ENCODE peak calls at places on chromosomes 2 and 18, in four cellular contexts. P is HepG2; Z is CD4-positive, alpha-beta T cell; D is astrocyte of the spinal cord. Q is an unnamed sample.

GRCh38 chr2:196112408-196113039 is 43.9 kb upstream of the DNAH7 start:
- DNase-seq in P (no peak), Z (no peak), D (peak), Q (no peak)

GRCh38 chr18:59517446-59518171 is 158.5 kb upstream of the LMAN1 start:
- DNase-seq in P (peak), Z (no peak), D (peak), Q (no peak)

GRCh38 chr18:9575558-9575957 is 38.8 kb downstream of the PPP4R1 start:
- DNase-seq in P (peak), Z (no peak), D (peak), Q (no peak)

GRCh38 chr2:104703669-104704068 is 150.2 kb upstream of the POU3F3 start:
- DNase-seq in P (no peak), Z (no peak), D (no peak), Q (no peak)

GRCh38 chr18:13984080-13984479 is 68.7 kb upstream of the MC2R start:
- DNase-seq in P (no peak), Z (no peak), D (no peak), Q (no peak)

GRCh38 chr2:6650311-6650710 is 215.4 kb downstream of the CMPK2 start:
- DNase-seq in P (no peak), Z (no peak), D (no peak), Q (no peak)

GRCh38 chr18:56645415-56646016 is 5.6 kb upstream of the WDR7 start:
- DNase-seq in P (no peak), Z (no peak), D (no peak), Q (no peak)

GRCh38 chr2:28035816-28036215 is 145.3 kb downstream of the BABAM2 start:
- DNase-seq in P (no peak), Z (no peak), D (no peak), Q (no peak)

GRCh38 chr18:56873441-56874140 is 222.4 kb downstream of the WDR7 start:
- DNase-seq in P (peak), Z (peak), D (no peak), Q (no peak)

GRCh38 chr2:19776941-19777514 is 124.8 kb downstream of the TTC32 start:
- DNase-seq in P (no peak), Z (no peak), D (no peak), Q (no peak)

GRCh38 chr2:71263386-71263785 is 36.5 kb upstream of the PAIP2B start:
- DNase-seq in P (no peak), Z (no peak), D (no peak), Q (no peak)

GRCh38 chr2:33015421-33016142 is 68.8 kb downstream of the LTBP1 start:
- DNase-seq in P (peak), Z (no peak), D (peak), Q (no peak)

GRCh38 chr2:7671312-7671711 is 754.1 kb downstream of the RNF144A start:
- DNase-seq in P (no peak), Z (no peak), D (no peak), Q (no peak)

GRCh38 chr2:119156105-119156890 is 2.3 kb downstream of the C1QL2 start:
- DNase-seq in P (no peak), Z (no peak), D (no peak), Q (no peak)

GRCh38 chr18:78891185-78891762 is 88.3 kb upstream of the SALL3 start:
- DNase-seq in P (no peak), Z (no peak), D (no peak), Q (no peak)

GRCh38 chr2:226115832-226116200 is 683.8 kb downstream of the IRS1 start:
- DNase-seq in P (no peak), Z (no peak), D (no peak), Q (no peak)

GRCh38 chr2:109242654-109243331 is 113.8 kb downstream of the SH3RF3 start:
- DNase-seq in P (no peak), Z (no peak), D (peak), Q (no peak)

GRCh38 chr2:182064024-182064880 is 78.6 kb downstream of the PPP1R1C start:
- DNase-seq in P (no peak), Z (no peak), D (no peak), Q (no peak)

GRCh38 chr2:177909962-177910361 is 162.6 kb downstream of the PDE11A start:
- DNase-seq in P (peak), Z (no peak), D (no peak), Q (no peak)

GRCh38 chr2:33806041-33806440 is 206.9 kb upstream of the FAM98A start:
- DNase-seq in P (no peak), Z (no peak), D (no peak), Q (no peak)

GRCh38 chr2:207725815-207726578 is 14.6 kb downstream of the CCNYL1 start:
- DNase-seq in P (no peak), Z (no peak), D (no peak), Q (no peak)

GRCh38 chr18:10142496-10143160 is 228.8 kb downstream of the VAPA start:
- DNase-seq in P (no peak), Z (no peak), D (peak), Q (no peak)

GRCh38 chr2:84870306-84870705 is 10.6 kb downstream of the TRABD2A start:
- DNase-seq in P (no peak), Z (no peak), D (no peak), Q (no peak)

GRCh38 chr2:86069783-86070339 is 35.8 kb downstream of the POLR1A start:
- DNase-seq in P (no peak), Z (no peak), D (no peak), Q (no peak)

GRCh38 chr2:86070868-86071267 is 34.8 kb downstream of the POLR1A start:
- DNase-seq in P (no peak), Z (no peak), D (no peak), Q (no peak)

GRCh38 chr2:86068098-86069047 is 37.3 kb downstream of the POLR1A start:
- DNase-seq in P (no peak), Z (peak), D (no peak), Q (no peak)

GRCh38 chr2:86066915-86067314 is 38.8 kb downstream of the POLR1A start:
- DNase-seq in P (no peak), Z (no peak), D (no peak), Q (no peak)

DNA sequence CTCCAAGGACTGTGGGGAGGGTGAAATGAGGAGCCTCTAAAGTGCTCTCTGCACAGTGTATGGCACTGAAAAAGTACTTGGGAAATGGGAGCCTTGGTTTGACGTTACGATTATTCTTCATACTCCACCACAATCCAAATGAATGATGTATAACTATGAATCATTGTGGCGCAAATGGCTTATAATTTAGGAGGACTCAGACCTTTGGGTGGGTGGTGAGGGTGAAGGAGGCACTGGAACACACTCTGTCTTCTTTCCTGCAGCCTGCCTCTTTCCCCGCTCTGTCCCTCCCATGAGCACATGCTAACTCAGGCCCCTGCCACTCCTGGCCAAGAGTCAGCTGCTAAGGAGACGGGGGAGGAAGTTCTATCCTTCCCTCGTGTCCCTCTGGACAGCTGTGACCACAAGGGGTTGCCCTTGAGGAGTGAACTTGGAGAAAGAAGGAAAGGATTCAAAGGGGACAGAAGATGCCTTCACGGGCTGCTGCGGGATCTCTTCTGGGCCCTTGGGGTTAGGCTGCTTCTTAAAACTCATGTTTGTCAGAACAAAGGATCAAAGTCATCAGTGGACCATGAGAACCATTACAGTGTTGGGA is 36.5 kb downstream of the POLR1A start:
- DNase-seq in P (no peak), Z (no peak), D (no peak), Q (no peak)
- TF ChIP-seq CTCF in P (no peak), Z (no peak), D (no peak), Q (no peak)

GRCh38 chr2:176174382-176174834 is 14.1 kb upstream of the HOXD1 start:
- DNase-seq in P (no peak), Z (no peak), D (no peak), Q (no peak)
- TF ChIP-seq CTCF in P (peak), Z (no peak), D (no peak), Q (no peak)

DNA sequence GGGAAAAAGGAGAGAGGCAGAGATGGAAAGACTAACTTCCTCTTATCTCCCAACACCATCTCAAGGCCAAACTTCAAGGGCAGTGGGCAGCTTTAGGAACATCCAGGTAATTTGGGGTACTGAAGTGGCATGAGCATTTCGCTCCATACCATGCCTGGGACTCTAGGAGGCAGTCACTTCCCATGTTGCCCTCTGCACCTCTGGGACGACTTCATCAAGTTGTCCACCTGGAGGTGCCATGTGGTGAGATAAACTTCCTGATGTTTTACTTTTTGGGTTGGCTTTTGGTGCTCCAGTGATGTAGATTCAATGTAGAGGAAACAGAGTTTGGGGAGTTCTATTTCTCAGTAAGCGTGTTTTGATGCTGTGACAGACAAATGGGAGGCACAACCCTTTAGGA is 56.3 kb upstream of the UPP2 start:
- DNase-seq in P (peak), Z (no peak), D (no peak), Q (no peak)
- TF ChIP-seq CTCF in P (peak), Z (no peak), D (no peak), Q (no peak)

GRCh38 chr2:115908731-115909130 is 1466.3 kb downstream of the DPP10 start:
- DNase-seq in P (no peak), Z (no peak), D (no peak), Q (no peak)

DNA sequence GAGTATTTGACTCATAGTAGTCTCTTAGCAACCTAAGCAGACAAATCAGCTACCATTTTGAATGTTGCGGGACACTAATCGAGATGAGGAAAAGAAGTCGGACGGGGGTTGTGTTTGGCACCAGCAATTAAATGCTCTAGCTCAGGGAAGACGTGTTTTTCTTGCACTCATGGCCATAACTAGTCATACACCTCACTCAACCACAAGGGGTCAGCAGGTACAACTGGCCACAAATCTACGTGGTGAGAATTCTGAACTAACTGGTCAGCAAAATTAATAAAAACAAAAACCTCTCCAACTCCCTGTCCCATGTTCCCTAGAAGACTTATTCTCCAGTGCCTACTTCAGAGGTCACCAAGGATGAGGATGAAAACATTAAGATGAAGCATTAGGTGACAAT is 1467.8 kb downstream of the DPP10 start:
- DNase-seq in P (no peak), Z (no peak), D (no peak), Q (no peak)
- TF ChIP-seq CTCF in P (no peak), Z (no peak), D (no peak), Q (no peak)

DNA sequence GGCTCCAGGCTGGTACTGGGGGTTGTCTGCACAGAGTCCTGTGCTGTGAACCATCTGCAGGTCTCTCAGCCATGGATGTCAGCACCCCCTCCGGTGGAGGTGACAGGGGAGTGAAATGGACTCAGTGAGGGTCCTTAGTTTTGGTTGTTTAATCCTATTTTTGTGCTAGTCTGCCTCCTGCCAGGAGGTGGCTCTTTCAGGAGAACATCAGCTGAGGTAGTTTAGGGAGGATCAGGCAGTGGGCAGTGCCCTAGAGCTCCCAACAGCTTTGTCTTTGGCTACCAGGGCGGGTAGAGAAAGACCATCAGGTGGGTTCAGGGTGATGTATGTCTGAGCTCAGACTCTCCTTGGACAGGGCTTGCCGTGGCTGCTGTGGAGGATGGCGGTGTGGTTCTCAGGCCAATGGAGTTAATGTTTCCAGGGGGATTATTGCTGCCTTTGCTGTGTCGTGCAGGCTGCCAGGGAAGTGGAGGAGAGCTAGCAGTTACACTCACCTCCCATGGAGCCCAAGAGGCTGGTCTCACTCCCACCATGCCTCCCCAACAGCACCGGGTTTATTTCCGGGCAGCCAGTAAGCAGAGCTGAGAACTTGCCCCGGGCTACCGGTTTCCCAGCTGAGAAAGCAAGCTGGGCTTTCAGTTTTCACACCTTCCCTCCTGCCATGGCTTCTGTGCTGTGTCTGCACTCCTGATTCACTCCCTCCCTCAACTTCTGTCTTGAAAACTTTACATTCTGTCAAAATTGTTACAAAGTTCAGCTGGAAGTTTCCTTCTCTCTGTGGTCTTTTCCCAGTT is 563.4 kb downstream of the XIRP2 start:
- DNase-seq in P (no peak), Z (no peak), D (no peak), Q (no peak)
- TF ChIP-seq CTCF in P (peak), Z (no peak), D (no peak), Q (no peak)

DNA sequence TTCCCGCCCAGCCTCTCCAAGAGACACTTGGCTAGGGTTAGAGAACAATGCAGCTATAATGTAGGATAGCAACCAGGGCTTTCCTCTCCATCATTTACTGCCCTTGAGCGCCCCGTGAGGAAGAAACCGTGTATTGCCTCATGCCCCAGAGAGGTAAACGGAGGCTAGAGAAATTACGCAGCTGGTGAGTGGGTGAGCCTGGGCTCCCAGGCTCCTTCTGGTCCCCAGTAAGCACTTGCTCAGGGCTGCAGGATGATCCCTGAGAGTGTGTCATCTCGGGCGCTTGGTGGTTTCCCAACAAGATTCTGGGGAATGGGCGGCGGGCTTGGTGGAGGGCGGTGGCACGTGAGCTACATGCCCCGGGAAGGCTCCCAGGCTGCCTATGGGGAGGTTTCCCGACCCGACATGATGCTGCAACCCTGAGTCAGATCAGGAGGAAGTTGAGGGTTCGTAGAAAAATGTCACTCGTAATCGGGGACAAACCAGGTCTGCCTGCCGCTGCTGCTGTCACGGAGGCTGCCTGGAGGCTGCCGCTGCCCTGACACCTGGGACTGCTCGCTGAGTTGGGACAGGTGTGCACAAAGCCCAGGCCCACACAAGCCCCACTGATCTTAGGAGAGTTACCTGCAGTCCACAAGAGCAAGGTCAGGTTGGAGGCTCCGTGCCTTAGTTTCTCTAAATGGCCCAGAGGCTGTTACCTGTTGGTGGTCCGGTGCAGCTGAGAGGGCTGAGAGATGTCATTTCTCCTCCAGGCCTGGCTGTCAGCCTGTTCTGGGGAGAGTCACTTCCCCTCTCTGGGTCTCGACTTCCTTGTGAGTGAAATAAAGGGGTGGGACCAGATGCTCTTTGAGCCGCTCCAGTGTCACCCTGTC is at the start of gene GPR55:
- DNase-seq in P (no peak), Z (peak), D (no peak), Q (no peak)
- TF ChIP-seq CTCF in P (peak), Z (no peak), D (peak), Q (peak)

DNA sequence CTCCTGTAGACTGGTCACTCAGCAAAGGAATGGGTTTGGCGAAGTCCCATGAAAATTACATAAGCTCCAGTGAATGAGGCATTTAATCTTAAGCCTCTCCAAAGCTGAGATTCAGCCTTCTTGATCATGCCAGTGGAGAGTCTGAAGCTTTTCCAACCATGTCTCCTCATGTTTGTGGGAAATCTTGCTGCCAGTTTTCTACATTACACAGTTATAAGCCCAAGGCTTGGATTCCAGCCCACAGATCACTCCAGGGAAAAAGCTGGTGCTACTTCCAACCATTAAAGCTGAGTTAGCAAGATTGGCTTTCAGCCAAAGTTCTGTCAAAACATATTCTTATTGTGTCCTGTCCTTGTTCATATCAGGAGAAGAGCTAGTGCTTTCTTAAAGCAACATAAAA is 293.8 kb downstream of the LRRTM4 start:
- DNase-seq in P (no peak), Z (no peak), D (peak), Q (no peak)
- TF ChIP-seq CTCF in P (no peak), Z (no peak), D (no peak), Q (no peak)

GRCh38 chr2:101775092-101775491 is 77.6 kb downstream of the MAP4K4 start:
- DNase-seq in P (no peak), Z (no peak), D (no peak), Q (no peak)

GRCh38 chr2:101775636-101776035 is 78.1 kb downstream of the MAP4K4 start:
- DNase-seq in P (no peak), Z (no peak), D (no peak), Q (no peak)

GRCh38 chr2:101778102-101778501 is 80.6 kb downstream of the MAP4K4 start:
- DNase-seq in P (no peak), Z (no peak), D (no peak), Q (no peak)

GRCh38 chr2:101777337-101777736 is 79.8 kb downstream of the MAP4K4 start:
- DNase-seq in P (no peak), Z (no peak), D (no peak), Q (no peak)

GRCh38 chr2:101776172-101777043 is 78.9 kb downstream of the MAP4K4 start:
- DNase-seq in P (peak), Z (no peak), D (no peak), Q (no peak)
- TF ChIP-seq CTCF in P (peak), Z (no peak), D (peak), Q (no peak)

DNA sequence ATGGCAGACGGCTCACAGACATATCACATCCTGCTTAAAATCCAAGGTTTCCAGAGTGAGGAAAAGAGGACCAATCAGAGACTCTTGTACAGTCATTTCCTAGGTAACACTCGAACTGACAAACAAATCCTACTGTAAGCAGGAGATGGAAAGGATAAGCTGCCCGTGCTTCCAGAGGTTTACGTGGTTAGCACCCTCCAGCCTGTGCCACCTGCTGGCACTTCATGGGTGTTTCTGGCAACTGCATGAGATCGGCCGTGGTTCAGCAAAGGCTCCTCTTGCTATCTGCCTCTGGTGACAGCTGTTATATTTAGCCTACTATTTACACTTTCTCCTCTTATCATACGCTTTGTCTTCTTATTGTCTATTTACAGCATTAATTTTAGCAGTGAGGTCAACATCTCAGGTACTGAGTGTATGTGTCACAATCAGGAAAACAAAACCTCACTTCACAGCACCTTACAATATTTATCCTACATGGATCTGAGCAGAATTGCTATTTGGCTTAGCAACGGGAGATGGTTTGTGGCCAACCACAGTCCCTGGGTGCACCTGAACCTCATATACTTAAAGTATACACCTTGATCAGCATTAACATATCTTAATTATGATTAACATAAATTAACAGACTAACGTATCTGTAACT is 226.9 kb downstream of the TMEM163 start:
- DNase-seq in P (peak), Z (peak), D (no peak), Q (no peak)
- TF ChIP-seq CTCF in P (peak), Z (no peak), D (no peak), Q (peak)

GRCh38 chr2:72810165-72810564 is 15.7 kb downstream of the EXOC6B start:
- DNase-seq in P (no peak), Z (no peak), D (no peak), Q (no peak)

GRCh38 chr2:72813841-72814240 is 12.0 kb downstream of the EXOC6B start:
- DNase-seq in P (no peak), Z (no peak), D (peak), Q (no peak)

GRCh38 chr2:72821118-72821517 is 4.7 kb downstream of the EXOC6B start:
- DNase-seq in P (no peak), Z (no peak), D (no peak), Q (no peak)

GRCh38 chr2:72819501-72819900 is 6.3 kb downstream of the EXOC6B start:
- DNase-seq in P (no peak), Z (no peak), D (no peak), Q (no peak)

GRCh38 chr2:72815655-72816268 is 10.1 kb downstream of the EXOC6B start:
- DNase-seq in P (peak), Z (no peak), D (no peak), Q (no peak)
- TF ChIP-seq CTCF in P (peak), Z (no peak), D (no peak), Q (no peak)

Q was measured in esophagus squamous epithelium.